ENCODE peak calls at places on chromosomes 2 and 18, in four cellular contexts. U is activated CD8-positive, alpha-beta memory T cell treated with anti-CD3 and anti-CD28 coated beads, Interleukin-2, amount 50 U/mL, for 4 hours; S is hypothalamus; O is GM20000. W is an unnamed sample.

GRCh38 chr2:68799138-68799537 is 64.5 kb downstream of the ARHGAP25 start:
- DNase-seq in O (no peak), S (no peak), U (no peak), W (no peak)

GRCh38 chr2:12486205-12487118 is 230.3 kb upstream of the TRIB2 start:
- DNase-seq in O (no peak), U (no peak), S (no peak), W (no peak)

GRCh38 chr18:12121175-12122095 is 27.8 kb downstream of the ANKRD62 start:
- DNase-seq in O (no peak), S (no peak), U (no peak), W (no peak)

GRCh38 chr2:145091967-145092366 is 572.0 kb upstream of the ZEB2 start:
- DNase-seq in S (no peak), U (no peak), O (no peak), W (no peak)

GRCh38 chr2:46459694-46460093 is 19.7 kb upstream of the TMEM247 start:
- DNase-seq in O (no peak), U (no peak), S (no peak), W (no peak)

GRCh38 chr18:62485684-62486083 is 37.1 kb upstream of the ZCCHC2 start:
- DNase-seq in O (no peak), S (no peak), U (no peak), W (no peak)

GRCh38 chr2:230903251-230904150 is 21.5 kb downstream of the GPR55 start:
- DNase-seq in U (peak; percentile 6), O (no peak), S (no peak), W (no peak)

GRCh38 chr2:214135966-214136365 is 274.9 kb upstream of the VWC2L start:
- DNase-seq in S (no peak), O (no peak), U (no peak), W (no peak)

GRCh38 chr2:73104933-73105332 is 7.8 kb downstream of the RAB11FIP5 start:
- DNase-seq in U (no peak), O (no peak), S (no peak), W (no peak)

GRCh38 chr2:170077830-170078569 is 99.9 kb upstream of the MYO3B start:
- DNase-seq in U (no peak), O (no peak), S (no peak), W (no peak)

GRCh38 chr2:241811952-241812729 is 3.1 kb downstream of the NEU4 start:
- DNase-seq in U (no peak), O (peak; percentile 12), S (no peak), W (peak; percentile 28)

GRCh38 chr2:148209598-148209997 is 188.7 kb downstream of the MBD5 start:
- DNase-seq in O (no peak), S (no peak), U (no peak), W (no peak)

GRCh38 chr18:3885209-3885792 is 435.3 kb downstream of the TGIF1 start:
- DNase-seq in O (no peak), U (no peak), S (no peak), W (no peak)

GRCh38 chr2:27765621-27766286 is 5.8 kb upstream of the MRPL33 start:
- DNase-seq in S (no peak), U (peak; percentile 52), O (peak; percentile 41), W (peak; percentile 92)

GRCh38 chr2:135791418-135792190 is 45.4 kb downstream of the LCT start:
- DNase-seq in U (no peak), O (no peak), S (no peak), W (no peak)

GRCh38 chr2:62291517-62292137 is 95.7 kb downstream of the B3GNT2 start:
- DNase-seq in O (no peak), S (no peak), U (no peak), W (no peak)

GRCh38 chr2:121004271-121004812 is 268.7 kb downstream of the GLI2 start:
- DNase-seq in U (no peak), S (no peak), O (no peak), W (no peak)

GRCh38 chr2:158042666-158043065 is 59.0 kb upstream of the UPP2 start:
- DNase-seq in U (no peak), O (no peak), S (no peak), W (no peak)

GRCh38 chr2:9258953-9259399 is 52.4 kb downstream of the ASAP2 start:
- DNase-seq in U (no peak), O (no peak), S (no peak), W (no peak)

GRCh38 chr2:158969717-158970521 is 1.5 kb downstream of the TANC1 start:
- DNase-seq in U (no peak), O (no peak), S (no peak), W (peak; percentile 42)

GRCh38 chr2:45840481-45840880 is 189.0 kb downstream of the PRKCE start:
- DNase-seq in O (peak; percentile 38), S (no peak), U (no peak), W (no peak)